ENCODE peak calls at places on chromosomes 6 and 20, in five cellular contexts. N is HepG2, O is HCT116, F is H1, I is GM12878. D is an unnamed sample.

GRCh38 chr6:108745664-108746336 is 102.4 kb upstream of the ARMC2 start:
- DNase-seq in N (no peak), O (no peak), F (no peak), I (no peak), D (no peak)

GRCh38 chr6:140225587-140226438 is 851.4 kb upstream of the CITED2 start:
- DNase-seq in N (no peak), O (no peak), F (no peak), I (no peak), D (no peak)

GRCh38 chr6:47135772-47136171 is 93.6 kb upstream of the ADGRF1 start:
- DNase-seq in N (peak), O (peak), F (no peak), I (no peak), D (peak)

GRCh38 chr6:110528051-110528929 is 51.9 kb upstream of the SLC22A16 start:
- DNase-seq in N (peak), O (peak), F (no peak), I (peak), D (peak)

GRCh38 chr6:90610291-90610670 is 23.4 kb upstream of the MAP3K7 start:
- DNase-seq in N (no peak), O (no peak), F (no peak), I (no peak), D (no peak)

GRCh38 chr6:85406641-85407075 is 43.2 kb upstream of the NT5E start:
- DNase-seq in N (no peak), O (no peak), F (no peak), I (no peak), D (no peak)

GRCh38 chr6:32685603-32686002 is 19.1 kb upstream of the HLA-DQB1 start:
- DNase-seq in N (no peak), O (no peak), F (no peak), I (peak), D (no peak)

GRCh38 chr20:8720089-8720488 is 348.8 kb upstream of the PLCB4 start:
- DNase-seq in N (no peak), O (no peak), F (no peak), I (no peak), D (no peak)

GRCh38 chr6:138250513-138251247 is 32.4 kb upstream of the PBOV1 start:
- DNase-seq in N (no peak), O (no peak), F (no peak), I (no peak), D (no peak)

GRCh38 chr6:26056583-26057350 is 30.5 kb upstream of the HFE start:
- DNase-seq in N (peak), O (no peak), F (no peak), I (no peak), D (peak)
- TF ChIP-seq JUND in N (no peak), O (no peak), F (no peak), I (no peak), D (no peak)

GRCh38 chr6:44074383-44075136 is 52.7 kb downstream of the MRPL14 start:
- DNase-seq in N (peak), O (no peak), F (no peak), I (peak), D (peak)

GRCh38 chr6:44071670-44072451 is 55.4 kb downstream of the MRPL14 start:
- DNase-seq in N (no peak), O (no peak), F (no peak), I (no peak), D (no peak)

GRCh38 chr6:44073612-44074382 is 53.5 kb downstream of the MRPL14 start:
- DNase-seq in N (no peak), O (no peak), F (no peak), I (no peak), D (no peak)

GRCh38 chr6:44072959-44073611 is 54.2 kb downstream of the MRPL14 start:
- DNase-seq in N (peak), O (no peak), F (no peak), I (no peak), D (peak)

GRCh38 chr6:44072452-44072958 is 54.7 kb downstream of the MRPL14 start:
- DNase-seq in N (no peak), O (no peak), F (no peak), I (no peak), D (no peak)
- TF ChIP-seq POLR2A in N (no peak), O (no peak), F (no peak), I (no peak), D (no peak)

DNA sequence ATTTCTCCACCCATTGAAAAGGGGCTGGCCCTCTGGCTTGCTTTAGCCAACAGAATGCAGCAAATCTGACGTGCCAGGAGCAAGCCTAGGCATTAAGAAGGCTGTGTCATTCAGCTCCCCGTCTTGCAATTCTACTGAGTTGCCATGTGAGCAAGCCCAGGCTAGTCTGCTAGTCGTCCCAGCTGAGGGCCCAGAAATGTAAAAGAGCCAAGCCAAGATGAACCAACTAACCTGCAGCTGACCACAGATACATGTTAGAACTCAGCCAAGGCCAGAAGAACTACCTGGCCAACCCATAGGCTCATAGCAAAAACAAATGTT is 30.1 kb downstream of the PREP start:
- DNase-seq in N (no peak), O (no peak), F (no peak), I (no peak), D (no peak)
- TF ChIP-seq JUND in N (no peak), O (no peak), F (no peak), I (no peak), D (no peak)

GRCh38 chr20:47318596-47319516 is 37.6 kb downstream of the ZMYND8 start:
- DNase-seq in N (peak), O (no peak), F (no peak), I (no peak), D (peak)
- TF ChIP-seq POLR2A in N (peak), O (no peak), F (peak), I (no peak), D (peak)

D was measured in K562.